ENCODE peak calls at places on chromosomes 6 and 20, in seven cellular contexts. V is GM12878, J is HCT116, X is K562, T is SK-N-SH, S is H1, R is HepG2. M is an unnamed sample.

GRCh38 chr6:17705778-17706579 is 746 bp downstream of the NUP153 start:
- DNase-seq in R (peak), J (no peak), V (no peak), S (peak), X (no peak), T (peak), M (no peak)

GRCh38 chr6:169289671-169290408 is 36.2 kb upstream of the THBS2 start:
- DNase-seq in X (no peak), T (no peak), V (no peak), R (no peak), S (no peak), J (no peak), M (no peak)

GRCh38 chr20:59673288-59673997 is 69.1 kb downstream of the PHACTR3 start:
- DNase-seq in S (no peak), V (no peak), J (no peak), T (no peak), R (no peak), X (no peak), M (no peak)

GRCh38 chr6:140445474-140446004 is 1071.1 kb upstream of the CITED2 start:
- DNase-seq in R (no peak), T (no peak), J (no peak), V (no peak), X (no peak), S (no peak), M (no peak)

GRCh38 chr6:157822221-157823000 is 635 bp upstream of the SNX9 start:
- DNase-seq in R (no peak), X (no peak), V (no peak), S (peak), J (no peak), T (no peak), M (no peak)

GRCh38 chr6:111076024-111076680 is 11.2 kb upstream of the SLC16A10 start:
- DNase-seq in V (no peak), R (no peak), J (no peak), X (no peak), S (no peak), T (no peak), M (no peak)

GRCh38 chr6:158049055-158050028 is 67.7 kb downstream of the SYNJ2 start:
- DNase-seq in J (no peak), T (peak), S (no peak), V (no peak), X (peak), R (peak), M (peak)

GRCh38 chr6:168043193-168043847 is 35.7 kb downstream of the FRMD1 start:
- DNase-seq in S (no peak), T (no peak), J (no peak), V (no peak), X (no peak), R (no peak), M (no peak)

GRCh38 chr6:80363501-80363900 is 257.0 kb downstream of the BCKDHB start:
- DNase-seq in X (no peak), T (no peak), S (no peak), J (no peak), V (no peak), R (no peak), M (no peak)

GRCh38 chr6:53302678-53303360 is 45.9 kb downstream of the ELOVL5 start:
- DNase-seq in V (no peak), T (no peak), R (peak), X (no peak), J (no peak), S (no peak), M (no peak)

GRCh38 chr6:138576303-138576702 is 77.0 kb upstream of the NHSL1 start:
- DNase-seq in J (no peak), V (no peak), T (no peak), X (no peak), R (no peak), S (no peak), M (no peak)

GRCh38 chr6:25601797-25602679 is 50.0 kb upstream of the SCGN start:
- DNase-seq in V (no peak), X (peak), S (no peak), J (peak), R (peak), T (peak), M (peak)

GRCh38 chr20:50762045-50762422 is 30.7 kb downstream of the PARD6B start:
- DNase-seq in X (no peak), T (no peak), S (no peak), J (no peak), R (no peak), V (no peak), M (no peak)

GRCh38 chr6:102581378-102582124 is 1188.0 kb downstream of the GRIK2 start:
- DNase-seq in R (no peak), X (no peak), S (no peak), T (no peak), V (no peak), J (no peak), M (no peak)

GRCh38 chr20:24957326-24957996 is 8.4 kb downstream of the CST7 start:
- DNase-seq in X (no peak), R (no peak), T (no peak), J (no peak), V (no peak), S (peak), M (no peak)

GRCh38 chr6:168542301-168542700 is 101.3 kb downstream of the SMOC2 start:
- DNase-seq in S (no peak), R (no peak), J (no peak), X (no peak), V (no peak), T (no peak), M (no peak)

GRCh38 chr20:17503501-17504325 is 27.5 kb downstream of the BFSP1 start:
- DNase-seq in R (no peak), X (no peak), J (no peak), S (no peak), V (no peak), T (no peak), M (no peak)

GRCh38 chr6:170026272-170027110 is 264.4 kb downstream of the DLL1 start:
- DNase-seq in S (no peak), X (no peak), V (no peak), J (peak), T (no peak), R (no peak), M (no peak)

GRCh38 chr6:142374965-142375733 is 73.3 kb downstream of the ADGRG6 start:
- DNase-seq in S (no peak), R (peak), J (peak), T (no peak), V (no peak), X (no peak), M (no peak)

GRCh38 chr6:146946559-146946958 is 257.7 kb upstream of the STXBP5 start:
- DNase-seq in R (no peak), V (no peak), S (no peak), T (no peak), J (no peak), X (no peak), M (no peak)

GRCh38 chr6:111992851-111993250 is 61.1 kb upstream of the CCN6 start:
- DNase-seq in V (no peak), X (no peak), S (no peak), J (no peak), T (no peak), R (no peak), M (no peak)

GRCh38 chr6:15036690-15037245 is 209.1 kb upstream of the JARID2 start:
- DNase-seq in T (peak), V (no peak), X (peak), S (peak), R (peak), J (no peak), M (peak)

GRCh38 chr6:127879685-127880084 is 21.2 kb downstream of the THEMIS start:
- DNase-seq in X (no peak), V (no peak), S (peak), R (no peak), T (no peak), J (no peak), M (peak)

GRCh38 chr6:85405175-85405852 is 44.6 kb upstream of the NT5E start:
- DNase-seq in R (peak), S (no peak), T (no peak), V (peak), J (no peak), X (no peak), M (no peak)

GRCh38 chr20:12305555-12305954 is 387.9 kb downstream of the BTBD3 start:
- DNase-seq in V (no peak), X (no peak), R (no peak), T (no peak), J (no peak), S (no peak), M (no peak)

GRCh38 chr6:90107721-90108364 is 188.8 kb downstream of the BACH2 start:
- DNase-seq in T (no peak), S (no peak), J (no peak), V (peak), X (no peak), R (no peak), M (peak)

DNA sequence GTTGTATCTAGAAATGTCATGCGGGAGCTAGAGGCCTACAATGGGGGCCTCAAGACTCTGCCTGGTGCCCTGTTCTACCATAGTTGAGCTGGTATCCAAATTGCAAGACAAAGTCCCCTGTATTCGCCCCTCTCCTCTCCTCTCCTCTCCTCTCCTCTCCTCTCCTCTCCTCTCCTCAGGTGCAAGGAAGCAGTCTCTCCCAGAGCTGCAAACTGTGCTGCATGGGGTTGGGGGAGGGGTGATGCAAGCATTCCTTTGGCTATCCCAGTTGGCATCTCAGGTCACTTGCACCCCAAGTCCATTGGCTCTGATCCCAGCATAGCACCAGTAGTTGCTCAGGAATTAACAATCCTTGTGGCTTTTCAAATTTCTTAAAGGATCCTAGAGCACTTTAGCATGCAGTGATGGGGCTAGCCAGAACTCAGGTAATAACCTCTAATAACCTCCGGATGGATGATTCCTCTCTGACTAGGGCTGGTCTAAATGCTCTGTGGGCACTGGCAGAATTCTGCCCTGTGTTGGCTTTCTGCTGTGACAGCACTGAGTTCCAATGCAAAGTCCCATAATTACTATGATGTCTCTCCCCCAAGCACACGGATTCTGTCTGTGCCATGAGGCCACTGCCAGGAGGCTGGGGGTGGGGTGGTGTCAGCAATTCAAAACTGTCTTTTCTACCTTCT is 35.3 kb downstream of the TAF11 start:
- DNase-seq in T (no peak), S (no peak), V (no peak), R (no peak), J (no peak), X (no peak), M (peak)
- TF ChIP-seq JUND in T (no peak), S (no peak), V (no peak), R (no peak), J (no peak), X (no peak), M (no peak)

GRCh38 chr20:39877792-39878191 is 811.2 kb downstream of the MAFB start:
- DNase-seq in J (no peak), X (no peak), R (no peak), V (no peak), S (no peak), T (no peak), M (no peak)

GRCh38 chr20:39880890-39881289 is 808.1 kb downstream of the MAFB start:
- DNase-seq in J (no peak), S (no peak), R (no peak), T (peak), V (no peak), X (no peak), M (no peak)

GRCh38 chr20:39878321-39878720 is 810.7 kb downstream of the MAFB start:
- DNase-seq in J (no peak), V (no peak), X (no peak), T (no peak), R (no peak), S (no peak), M (no peak)

GRCh38 chr20:39878809-39879208 is 810.2 kb downstream of the MAFB start:
- DNase-seq in X (no peak), T (no peak), V (no peak), S (no peak), J (no peak), R (no peak), M (no peak)

GRCh38 chr20:39879296-39879695 is 809.7 kb downstream of the MAFB start:
- DNase-seq in T (no peak), V (no peak), R (no peak), S (no peak), J (no peak), X (no peak), M (no peak)
- TF ChIP-seq JUND in T (no peak), V (no peak), R (no peak), S (no peak), J (no peak), X (no peak), M (no peak)

DNA sequence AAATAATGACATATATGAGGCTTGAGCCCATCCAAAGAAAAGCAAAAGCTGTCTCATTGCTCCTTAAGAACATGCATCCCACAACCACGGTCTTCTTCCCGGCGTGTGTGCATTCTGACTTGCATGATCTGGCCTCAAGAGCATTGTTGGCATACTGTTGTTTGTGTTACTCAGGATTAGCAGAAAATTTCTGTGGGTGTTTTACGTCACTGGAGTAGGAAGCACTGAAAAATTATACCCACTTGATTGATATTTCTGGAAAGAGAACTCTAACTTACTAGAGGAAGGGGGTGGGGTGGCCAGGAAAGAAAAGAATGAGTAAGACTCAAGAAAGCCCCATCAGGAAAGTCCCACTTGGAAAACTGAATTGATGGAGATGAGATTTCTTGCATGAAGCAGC is 326.2 kb upstream of the PRDM1 start:
- DNase-seq in V (no peak), X (no peak), J (no peak), S (no peak), T (no peak), R (no peak), M (no peak)
- TF ChIP-seq JUND in V (no peak), X (no peak), J (no peak), S (no peak), T (peak), R (no peak), M (no peak)

DNA sequence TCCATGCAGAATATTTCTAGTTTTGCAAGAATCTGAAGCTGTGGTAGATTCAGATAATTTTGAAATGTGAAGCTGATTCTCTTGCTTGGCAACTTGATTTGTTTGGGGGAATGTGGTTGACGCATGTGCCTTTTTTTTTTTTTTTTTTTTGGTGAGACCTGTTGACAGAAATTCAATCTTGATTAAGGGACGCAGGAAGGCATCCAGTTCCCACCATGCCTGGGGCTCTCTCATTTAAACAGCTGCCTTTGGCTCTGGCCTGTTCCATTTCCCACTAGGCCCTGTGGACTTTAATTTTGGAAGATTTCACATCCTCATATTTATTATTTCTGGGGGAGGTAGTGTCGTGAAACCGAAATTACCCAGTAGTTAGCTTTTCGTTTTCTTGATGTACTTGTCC is 8.6 kb downstream of the TPX2 start:
- DNase-seq in T (peak), S (no peak), X (no peak), V (no peak), R (no peak), J (no peak), M (peak)
- TF ChIP-seq JUND in T (no peak), S (no peak), X (no peak), V (no peak), R (no peak), J (no peak), M (no peak)

GRCh38 chr20:32975698-32976674 is 28.2 kb downstream of the SUN5 start:
- DNase-seq in R (peak), T (no peak), X (no peak), J (no peak), S (peak), V (no peak), M (peak)
- TF ChIP-seq JUND in R (peak), T (no peak), X (no peak), J (no peak), S (no peak), V (no peak), M (no peak)

GRCh38 chr6:96812077-96812703 is 25.1 kb downstream of the GPR63 start:
- DNase-seq in S (no peak), T (no peak), X (no peak), J (no peak), R (no peak), V (no peak), M (no peak)
- TF ChIP-seq JUND in S (no peak), T (no peak), X (no peak), J (no peak), R (no peak), V (no peak), M (no peak)

GRCh38 chr20:3890410-3890751 is 1.2 kb downstream of the PANK2 start:
- DNase-seq in T (no peak), S (no peak), X (no peak), R (peak), J (no peak), V (no peak), M (no peak)
- TF ChIP-seq JUND in T (no peak), S (no peak), X (no peak), R (no peak), J (no peak), V (no peak), M (no peak)

M was measured in T47D.